ENCODE peak calls at places on chromosome 20, in eight cellular contexts. P, K, A, T, B, R, M and W are unnamed samples.

GRCh38 chr20:40319741-40320499 is 369.1 kb downstream of the MAFB start:
- DNase-seq in P (no peak), K (no peak), A (no peak), T (no peak), B (no peak), R (no peak), M (no peak), W (no peak)

GRCh38 chr20:46070215-46070910 is 19.4 kb downstream of the NCOA5 start:
- DNase-seq in P (peak), K (no peak), A (no peak), T (no peak), B (no peak), R (no peak), M (no peak), W (no peak)

GRCh38 chr20:63139369-63139768 is 76.6 kb downstream of the YTHDF1 start:
- DNase-seq in P (no peak), K (no peak), A (no peak), T (no peak), B (no peak), R (no peak), M (no peak), W (no peak)

GRCh38 chr20:25622450-25623224 is 1.2 kb downstream of the NANP start:
- DNase-seq in P (no peak), K (no peak), A (no peak), T (no peak), B (no peak), R (no peak), M (peak), W (no peak)

GRCh38 chr20:51346686-51347485 is 195.6 kb downstream of the NFATC2 start:
- DNase-seq in P (peak), K (no peak), A (no peak), T (no peak), B (no peak), R (no peak), M (no peak), W (no peak)

GRCh38 chr20:46688151-46689081 is 828 bp downstream of the TP53RK start:
- DNase-seq in P (peak), K (no peak), A (no peak), T (no peak), B (no peak), R (no peak), M (no peak), W (no peak)

GRCh38 chr20:62894261-62894660 is 32.0 kb downstream of the DIDO1 start:
- DNase-seq in P (no peak), K (no peak), A (no peak), T (no peak), B (no peak), R (no peak), M (no peak), W (no peak)

GRCh38 chr20:20457392-20458126 is 89.7 kb downstream of the INSM1 start:
- DNase-seq in P (peak), K (no peak), A (no peak), T (no peak), B (no peak), R (no peak), M (no peak), W (no peak)

GRCh38 chr20:35768731-35769664 is 2.8 kb upstream of the PHF20 start:
- DNase-seq in P (peak), K (peak), A (peak), T (peak), B (peak), R (peak), M (no peak), W (peak)

GRCh38 chr20:63641146-63641791 is 12.0 kb downstream of the STMN3 start:
- DNase-seq in P (peak), K (no peak), A (peak), T (no peak), B (peak), R (no peak), M (no peak), W (no peak)

GRCh38 chr20:34473262-34473883 is 42.8 kb upstream of the DYNLRB1 start:
- DNase-seq in P (peak), K (peak), A (peak), T (no peak), B (peak), R (peak), M (peak), W (peak)